ENCODE peak calls at places on chromosome 20, in four cellular contexts. H is pancreas; B is astrocyte of the spinal cord; Q is effector memory CD4-positive, alpha-beta T cell. I is an unnamed sample.

GRCh38 chr20:63413963-63414684 is 53.0 kb upstream of the CHRNA4 start:
- DNase-seq in B (no peak), H (no peak), Q (no peak), I (no peak)

GRCh38 chr20:14337400-14338171 is at the start of gene FLRT3:
- DNase-seq in H (peak), B (peak), Q (no peak), I (peak)

GRCh38 chr20:63973636-63974401 is 4.1 kb upstream of the ZNF512B start:
- DNase-seq in H (peak), B (peak), Q (peak), I (no peak)

GRCh38 chr20:57231951-57232428 is 34.5 kb downstream of the BMP7 start:
- DNase-seq in Q (no peak), H (no peak), B (no peak), I (no peak)

GRCh38 chr20:38953630-38954340 is 8.4 kb upstream of the DHX35 start:
- DNase-seq in B (no peak), Q (no peak), H (no peak), I (no peak)

GRCh38 chr20:20832715-20833114 is 120.3 kb upstream of the RALGAPA2 start:
- DNase-seq in B (no peak), Q (no peak), H (no peak), I (no peak)

GRCh38 chr20:2800590-2801458 is at the start of gene CPXM1:
- DNase-seq in Q (no peak), B (no peak), H (no peak), I (no peak)

GRCh38 chr20:35598476-35598875 is 17.2 kb upstream of the SPAG4 start:
- DNase-seq in H (peak), Q (no peak), B (no peak), I (no peak)

GRCh38 chr20:24465168-24465567 is 4.3 kb upstream of the SYNDIG1 start:
- DNase-seq in B (no peak), Q (no peak), H (no peak), I (no peak)

GRCh38 chr20:59771506-59772372 is 161.7 kb downstream of the SYCP2 start:
- DNase-seq in H (no peak), B (no peak), Q (no peak), I (no peak)

GRCh38 chr20:5197847-5198650 is 71.2 kb downstream of the CDS2 start:
- DNase-seq in Q (no peak), H (no peak), B (no peak), I (no peak)

GRCh38 chr20:60100780-60101179 is 142.6 kb downstream of the CDH26 start:
- DNase-seq in H (no peak), Q (no peak), B (no peak), I (no peak)

GRCh38 chr20:38214871-38215788 is 45.4 kb downstream of the KIAA1755 start:
- DNase-seq in B (no peak), Q (no peak), H (no peak), I (no peak)

GRCh38 chr20:41141153-41141815 is 3.9 kb downstream of the PLCG1 start:
- DNase-seq in Q (no peak), B (peak), H (no peak), I (no peak)

GRCh38 chr20:46928580-46929132 is 34.0 kb downstream of the EYA2 start:
- DNase-seq in B (peak), H (no peak), Q (no peak), I (no peak)

GRCh38 chr20:36629719-36630340 is 16.2 kb downstream of the SLA2 start:
- DNase-seq in B (no peak), H (no peak), Q (peak), I (no peak)

DNA sequence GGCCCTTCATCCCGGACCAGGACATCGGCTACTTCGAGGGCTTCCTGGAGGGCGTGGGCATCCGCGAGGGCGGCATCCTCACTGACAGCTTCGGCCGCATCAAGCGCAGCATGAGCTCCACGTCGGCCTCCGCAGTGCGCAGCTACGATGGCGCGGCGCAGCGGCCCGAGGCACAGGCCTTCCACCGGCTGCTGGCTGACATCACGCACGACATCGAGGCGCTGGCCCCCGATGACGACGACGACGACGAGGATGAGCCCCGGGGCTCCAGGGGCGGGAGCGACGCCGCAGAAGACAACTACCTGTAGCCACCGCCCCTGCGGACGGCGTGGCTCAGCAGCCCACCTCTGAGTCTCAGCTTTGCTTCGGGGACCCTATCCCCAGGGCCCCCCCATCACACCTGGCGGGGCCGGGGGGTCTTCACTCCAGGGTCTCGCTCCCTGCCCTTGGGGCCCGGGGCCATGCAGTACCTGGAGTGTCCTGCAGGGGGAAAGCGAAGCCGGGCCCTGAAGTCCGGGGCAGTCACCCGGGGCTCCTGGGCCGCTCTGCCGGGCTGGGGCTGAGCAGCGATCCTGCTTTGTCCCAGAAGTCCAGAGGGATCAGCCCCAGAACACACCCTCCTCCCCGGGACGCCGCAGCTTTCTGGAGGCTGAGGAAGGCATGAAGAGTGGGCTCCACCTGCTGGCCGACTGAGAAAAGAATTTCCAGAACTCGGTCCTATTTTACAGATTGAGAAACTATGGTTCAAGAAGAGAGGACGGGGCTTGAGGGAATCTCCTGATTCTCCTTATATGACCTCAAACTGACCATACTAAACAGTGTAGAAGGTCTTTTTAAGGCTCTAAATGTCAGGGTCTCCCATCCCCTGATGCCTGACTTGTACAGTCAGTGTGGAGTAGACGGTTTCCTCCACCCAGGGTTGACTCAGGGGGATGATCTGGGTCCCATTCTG is 20.8 kb upstream of the HCK start:
- DNase-seq in B (peak), H (peak), Q (peak), I (no peak)
- H3K4me3 ChIP-seq in B (peak), H (peak), Q (peak), I (peak)

DNA sequence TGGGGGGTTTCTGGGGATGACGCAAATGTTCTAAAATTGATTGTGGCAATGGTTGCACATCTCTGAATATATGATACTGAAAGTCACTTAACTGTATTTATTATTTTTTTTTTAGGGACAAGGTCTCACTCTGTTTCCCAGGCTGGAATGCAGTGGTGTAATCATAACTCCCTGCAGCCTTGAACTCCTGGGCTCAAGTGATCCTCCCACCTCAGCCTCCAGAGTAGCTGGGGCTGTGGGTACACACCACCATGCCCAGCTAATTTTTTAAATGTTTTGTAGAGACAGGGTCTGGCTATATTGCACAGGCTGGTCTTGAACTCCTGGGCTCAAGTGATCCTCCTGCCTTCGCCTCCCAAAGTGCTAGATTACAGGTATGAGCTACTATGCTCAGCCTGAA is 33.4 kb downstream of the NOL4L start:
- DNase-seq in Q (no peak), H (no peak), B (no peak), I (no peak)
- H3K4me3 ChIP-seq in Q (no peak), H (no peak), B (no peak), I (no peak)

GRCh38 chr20:51525241-51526104 is 17.0 kb downstream of the NFATC2 start:
- DNase-seq in B (no peak), Q (peak), H (no peak), I (no peak)
- H3K4me3 ChIP-seq in B (no peak), Q (peak), H (no peak), I (peak)

GRCh38 chr20:10674684-10675455 is 1.1 kb upstream of the JAG1 start:
- DNase-seq in Q (no peak), H (peak), B (peak), I (peak)

GRCh38 chr20:10673831-10674683 is at the start of gene JAG1:
- DNase-seq in H (peak), B (peak), Q (peak), I (peak)

GRCh38 chr20:10673176-10673830 is 496 bp downstream of the JAG1 start:
- DNase-seq in B (no peak), Q (no peak), H (peak), I (no peak)

GRCh38 chr20:10676518-10676917 is 2.7 kb upstream of the JAG1 start:
- DNase-seq in Q (no peak), B (no peak), H (no peak), I (no peak)

GRCh38 chr20:10675456-10675848 is 1.7 kb upstream of the JAG1 start:
- DNase-seq in B (no peak), H (no peak), Q (no peak), I (no peak)
- H3K4me3 ChIP-seq in B (no peak), H (peak), Q (no peak), I (no peak)

I was measured in GM12864.